ENCODE peak calls at places on chromosomes 3 and 15, in nine cellular contexts. One of them, this sample, is unnamed.

GRCh38 chr15:72838311-72838731 is 54.8 kb upstream of the ADPGK start:
- DNase-seq in skeletal muscle cell: no peak
- DNase-seq in transverse colon: no peak
- DNase-seq in foreskin fibroblast: no peak
- DNase-seq in AG10803: peak
- DNase-seq in mucosa of descending colon: no peak
- DNase-seq in Peyer's patch: no peak
- DNase-seq in adrenal gland: no peak
- DNase-seq in AG04450: no peak
- DNase-seq in this sample: no peak

GRCh38 chr3:24156466-24156865 is 211.4 kb downstream of the NR1D2 start:
- DNase-seq in skeletal muscle cell: peak
- DNase-seq in transverse colon: no peak
- DNase-seq in foreskin fibroblast: peak
- DNase-seq in AG10803: peak
- DNase-seq in mucosa of descending colon: no peak
- DNase-seq in Peyer's patch: no peak
- DNase-seq in adrenal gland: no peak
- DNase-seq in AG04450: no peak
- DNase-seq in this sample: no peak

GRCh38 chr3:16741890-16742289 is 136.7 kb upstream of the DAZL start:
- DNase-seq in skeletal muscle cell: peak
- DNase-seq in transverse colon: no peak
- DNase-seq in foreskin fibroblast: no peak
- DNase-seq in AG10803: peak
- DNase-seq in mucosa of descending colon: no peak
- DNase-seq in Peyer's patch: no peak
- DNase-seq in adrenal gland: no peak
- DNase-seq in AG04450: no peak
- DNase-seq in this sample: no peak

GRCh38 chr15:44082558-44083151 is 112.4 kb downstream of the FRMD5 start:
- DNase-seq in skeletal muscle cell: no peak
- DNase-seq in transverse colon: no peak
- DNase-seq in foreskin fibroblast: no peak
- DNase-seq in AG10803: peak
- DNase-seq in mucosa of descending colon: no peak
- DNase-seq in Peyer's patch: no peak
- DNase-seq in adrenal gland: no peak
- DNase-seq in AG04450: no peak
- DNase-seq in this sample: no peak

GRCh38 chr3:32077260-32078084 is 28.9 kb upstream of the GPD1L start:
- DNase-seq in skeletal muscle cell: no peak
- DNase-seq in transverse colon: peak
- DNase-seq in foreskin fibroblast: no peak
- DNase-seq in AG10803: no peak
- DNase-seq in mucosa of descending colon: peak
- DNase-seq in Peyer's patch: peak
- DNase-seq in adrenal gland: no peak
- DNase-seq in AG04450: no peak
- DNase-seq in this sample: no peak

GRCh38 chr3:134339331-134339730 is 34.9 kb downstream of the AMOTL2 start:
- DNase-seq in skeletal muscle cell: no peak
- DNase-seq in transverse colon: no peak
- DNase-seq in foreskin fibroblast: no peak
- DNase-seq in AG10803: no peak
- DNase-seq in mucosa of descending colon: no peak
- DNase-seq in Peyer's patch: no peak
- DNase-seq in adrenal gland: no peak
- DNase-seq in AG04450: no peak
- DNase-seq in this sample: no peak

GRCh38 chr3:45995370-45996192 is at the start of gene FYCO1:
- DNase-seq in skeletal muscle cell: peak
- DNase-seq in transverse colon: peak
- DNase-seq in foreskin fibroblast: peak
- DNase-seq in AG10803: peak
- DNase-seq in mucosa of descending colon: peak
- DNase-seq in Peyer's patch: peak
- DNase-seq in adrenal gland: peak
- DNase-seq in AG04450: no peak
- DNase-seq in this sample: peak

GRCh38 chr15:53412542-53412941 is 346.9 kb downstream of the WDR72 start:
- DNase-seq in skeletal muscle cell: no peak
- DNase-seq in transverse colon: no peak
- DNase-seq in foreskin fibroblast: no peak
- DNase-seq in AG10803: no peak
- DNase-seq in mucosa of descending colon: no peak
- DNase-seq in Peyer's patch: no peak
- DNase-seq in adrenal gland: no peak
- DNase-seq in AG04450: no peak
- DNase-seq in this sample: no peak

GRCh38 chr3:52068055-52068704 is 11.8 kb upstream of the DUSP7 start:
- DNase-seq in skeletal muscle cell: no peak
- DNase-seq in transverse colon: no peak
- DNase-seq in foreskin fibroblast: peak
- DNase-seq in AG10803: peak
- DNase-seq in mucosa of descending colon: no peak
- DNase-seq in Peyer's patch: no peak
- DNase-seq in adrenal gland: no peak
- DNase-seq in AG04450: no peak
- DNase-seq in this sample: no peak

GRCh38 chr3:129001817-129002572 is 891 bp downstream of the EFCC1 start:
- DNase-seq in skeletal muscle cell: no peak
- DNase-seq in transverse colon: no peak
- DNase-seq in foreskin fibroblast: no peak
- DNase-seq in AG10803: no peak
- DNase-seq in mucosa of descending colon: no peak
- DNase-seq in Peyer's patch: no peak
- DNase-seq in adrenal gland: no peak
- DNase-seq in AG04450: no peak
- DNase-seq in this sample: no peak

GRCh38 chr3:194955979-194956696 is 270.5 kb downstream of the FAM43A start:
- DNase-seq in skeletal muscle cell: no peak
- DNase-seq in transverse colon: no peak
- DNase-seq in foreskin fibroblast: no peak
- DNase-seq in AG10803: no peak
- DNase-seq in mucosa of descending colon: no peak
- DNase-seq in Peyer's patch: no peak
- DNase-seq in adrenal gland: no peak
- DNase-seq in AG04450: no peak
- DNase-seq in this sample: no peak

GRCh38 chr15:48590704-48591103 is 54.8 kb downstream of the FBN1 start:
- DNase-seq in skeletal muscle cell: no peak
- DNase-seq in transverse colon: no peak
- DNase-seq in foreskin fibroblast: no peak
- DNase-seq in AG10803: no peak
- DNase-seq in mucosa of descending colon: no peak
- DNase-seq in Peyer's patch: no peak
- DNase-seq in adrenal gland: no peak
- DNase-seq in AG04450: no peak
- DNase-seq in this sample: peak

GRCh38 chr15:44550256-44550655 is 13.3 kb downstream of the EIF3J start:
- DNase-seq in skeletal muscle cell: no peak
- DNase-seq in transverse colon: no peak
- DNase-seq in foreskin fibroblast: peak
- DNase-seq in AG10803: peak
- DNase-seq in mucosa of descending colon: no peak
- DNase-seq in Peyer's patch: no peak
- DNase-seq in adrenal gland: no peak
- DNase-seq in AG04450: no peak
- DNase-seq in this sample: no peak

GRCh38 chr3:116517308-116517707 is 72.0 kb upstream of the LSAMP start:
- DNase-seq in skeletal muscle cell: no peak
- DNase-seq in transverse colon: no peak
- DNase-seq in foreskin fibroblast: no peak
- DNase-seq in AG10803: peak
- DNase-seq in mucosa of descending colon: no peak
- DNase-seq in Peyer's patch: no peak
- DNase-seq in adrenal gland: no peak
- DNase-seq in AG04450: no peak
- DNase-seq in this sample: no peak
- H3K4me3 ChIP-seq in skeletal muscle cell: no peak
- H3K4me3 ChIP-seq in transverse colon: no peak
- H3K4me3 ChIP-seq in foreskin fibroblast: no peak
- H3K4me3 ChIP-seq in AG10803: no peak
- H3K4me3 ChIP-seq in mucosa of descending colon: no peak
- H3K4me3 ChIP-seq in Peyer's patch: no peak
- H3K4me3 ChIP-seq in adrenal gland: no peak
- H3K4me3 ChIP-seq in AG04450: no peak
- H3K4me3 ChIP-seq in this sample: no peak

GRCh38 chr3:170493712-170494182 is 75.1 kb downstream of the CLDN11 start:
- DNase-seq in skeletal muscle cell: peak
- DNase-seq in transverse colon: no peak
- DNase-seq in foreskin fibroblast: peak
- DNase-seq in AG10803: peak
- DNase-seq in mucosa of descending colon: no peak
- DNase-seq in Peyer's patch: no peak
- DNase-seq in adrenal gland: peak
- DNase-seq in AG04450: peak
- DNase-seq in this sample: no peak

GRCh38 chr3:170494766-170495165 is 76.1 kb downstream of the CLDN11 start:
- DNase-seq in skeletal muscle cell: peak
- DNase-seq in transverse colon: no peak
- DNase-seq in foreskin fibroblast: peak
- DNase-seq in AG10803: no peak
- DNase-seq in mucosa of descending colon: no peak
- DNase-seq in Peyer's patch: no peak
- DNase-seq in adrenal gland: no peak
- DNase-seq in AG04450: no peak
- DNase-seq in this sample: no peak

GRCh38 chr3:170488802-170489201 is 70.1 kb downstream of the CLDN11 start:
- DNase-seq in skeletal muscle cell: peak
- DNase-seq in transverse colon: no peak
- DNase-seq in foreskin fibroblast: peak
- DNase-seq in AG10803: peak
- DNase-seq in mucosa of descending colon: no peak
- DNase-seq in Peyer's patch: no peak
- DNase-seq in adrenal gland: no peak
- DNase-seq in AG04450: peak
- DNase-seq in this sample: no peak

GRCh38 chr3:170490828-170491560 is 72.3 kb downstream of the CLDN11 start:
- DNase-seq in skeletal muscle cell: no peak
- DNase-seq in transverse colon: no peak
- DNase-seq in foreskin fibroblast: no peak
- DNase-seq in AG10803: no peak
- DNase-seq in mucosa of descending colon: no peak
- DNase-seq in Peyer's patch: no peak
- DNase-seq in adrenal gland: no peak
- DNase-seq in AG04450: no peak
- DNase-seq in this sample: no peak

DNA sequence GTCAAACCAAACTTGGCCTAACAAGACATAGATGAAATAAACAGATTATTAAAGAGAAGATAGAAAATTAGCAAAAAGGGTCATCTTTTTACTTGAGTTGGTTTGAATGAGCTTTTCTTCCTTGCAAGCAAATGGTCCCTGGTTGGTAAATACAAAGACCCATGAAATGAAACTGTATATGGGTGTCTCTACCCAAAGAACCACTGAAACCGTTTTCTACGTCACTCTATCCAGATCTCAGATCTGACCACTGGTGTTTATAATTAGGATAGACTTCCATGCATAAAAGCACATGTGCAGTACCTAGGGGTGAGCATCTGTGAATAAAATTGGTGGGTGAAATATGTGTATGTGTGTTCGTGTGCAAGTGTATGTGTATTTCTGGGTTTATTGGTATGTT is 73.2 kb downstream of the CLDN11 start:
- DNase-seq in skeletal muscle cell: no peak
- DNase-seq in transverse colon: no peak
- DNase-seq in foreskin fibroblast: no peak
- DNase-seq in AG10803: no peak
- DNase-seq in mucosa of descending colon: no peak
- DNase-seq in Peyer's patch: no peak
- DNase-seq in adrenal gland: no peak
- DNase-seq in AG04450: no peak
- DNase-seq in this sample: no peak
- H3K4me3 ChIP-seq in skeletal muscle cell: no peak
- H3K4me3 ChIP-seq in transverse colon: no peak
- H3K4me3 ChIP-seq in foreskin fibroblast: no peak
- H3K4me3 ChIP-seq in AG10803: no peak
- H3K4me3 ChIP-seq in mucosa of descending colon: no peak
- H3K4me3 ChIP-seq in Peyer's patch: no peak
- H3K4me3 ChIP-seq in adrenal gland: no peak
- H3K4me3 ChIP-seq in AG04450: no peak
- H3K4me3 ChIP-seq in this sample: no peak

DNA sequence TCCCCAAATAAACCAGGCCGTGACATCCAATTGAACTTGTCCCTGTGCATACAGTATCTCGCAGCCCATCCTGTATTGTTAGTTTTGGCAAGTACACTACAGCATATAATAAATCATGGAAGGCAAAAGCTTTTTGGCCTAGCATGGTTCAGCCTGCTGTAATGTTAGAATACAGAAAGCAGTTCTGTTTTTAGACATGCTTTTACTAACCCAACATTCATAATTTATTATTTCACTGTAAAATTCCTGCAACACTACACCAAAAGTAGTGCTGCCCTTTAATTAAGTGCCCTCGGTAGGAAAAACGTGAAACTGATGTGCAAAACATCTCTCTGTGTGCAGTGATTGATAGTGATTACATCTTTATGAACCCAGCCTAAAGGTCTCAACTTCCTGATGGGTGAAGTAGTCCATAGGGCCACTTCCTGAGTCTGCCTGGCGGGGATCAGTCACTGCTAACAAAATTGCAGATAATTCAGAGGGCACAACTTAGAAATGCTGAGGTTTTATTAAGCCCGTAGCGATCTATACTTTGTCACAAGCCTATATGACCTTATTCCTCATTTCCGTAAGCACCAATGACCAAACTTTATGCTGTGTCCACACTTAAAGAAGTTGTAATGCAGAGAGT is 227.8 kb downstream of the CDIN1 start:
- DNase-seq in skeletal muscle cell: no peak
- DNase-seq in transverse colon: no peak
- DNase-seq in foreskin fibroblast: no peak
- DNase-seq in AG10803: no peak
- DNase-seq in mucosa of descending colon: no peak
- DNase-seq in Peyer's patch: no peak
- DNase-seq in adrenal gland: no peak
- DNase-seq in AG04450: no peak
- DNase-seq in this sample: no peak
- H3K4me3 ChIP-seq in skeletal muscle cell: no peak
- H3K4me3 ChIP-seq in transverse colon: no peak
- H3K4me3 ChIP-seq in foreskin fibroblast: no peak
- H3K4me3 ChIP-seq in AG10803: no peak
- H3K4me3 ChIP-seq in mucosa of descending colon: no peak
- H3K4me3 ChIP-seq in Peyer's patch: no peak
- H3K4me3 ChIP-seq in adrenal gland: no peak
- H3K4me3 ChIP-seq in AG04450: no peak
- H3K4me3 ChIP-seq in this sample: no peak

GRCh38 chr3:75237041-75237775 is 426.9 kb upstream of the FRG2C start:
- DNase-seq in skeletal muscle cell: no peak
- DNase-seq in transverse colon: no peak
- DNase-seq in foreskin fibroblast: no peak
- DNase-seq in AG10803: no peak
- DNase-seq in mucosa of descending colon: no peak
- DNase-seq in Peyer's patch: no peak
- DNase-seq in adrenal gland: no peak
- DNase-seq in AG04450: no peak
- DNase-seq in this sample: no peak

GRCh38 chr3:75242012-75242411 is 422.1 kb upstream of the FRG2C start:
- DNase-seq in skeletal muscle cell: no peak
- DNase-seq in transverse colon: no peak
- DNase-seq in foreskin fibroblast: no peak
- DNase-seq in AG10803: no peak
- DNase-seq in mucosa of descending colon: no peak
- DNase-seq in Peyer's patch: no peak
- DNase-seq in adrenal gland: no peak
- DNase-seq in AG04450: no peak
- DNase-seq in this sample: no peak
- H3K4me3 ChIP-seq in skeletal muscle cell: no peak
- H3K4me3 ChIP-seq in transverse colon: no peak
- H3K4me3 ChIP-seq in foreskin fibroblast: no peak
- H3K4me3 ChIP-seq in AG10803: no peak
- H3K4me3 ChIP-seq in mucosa of descending colon: no peak
- H3K4me3 ChIP-seq in Peyer's patch: no peak
- H3K4me3 ChIP-seq in adrenal gland: no peak
- H3K4me3 ChIP-seq in AG04450: no peak
- H3K4me3 ChIP-seq in this sample: no peak